ENCODE peak calls at places on chromosomes 5 and 9, in seven cellular contexts. B is activated CD8-positive, alpha-beta T cell treated with anti-CD3 and anti-CD28 coated beads for 36 hours; P is GM23338; Y is sciatic nerve; J is stimulated activated memory B cell treated with anti-CD40 and anti-IgM and Interleukin-4, amounts not matched to agents 10 μg/mL and 1 μg/mL and 100 μg/mL, for 72 hours; L is CD4-positive, CD25-positive, alpha-beta regulatory T cell; F is activated T-cell treated with anti-CD3 and anti-CD28 coated beads, Interleukin-2, amount 50 U/mL, for 4 hours. R is an unnamed sample.

GRCh38 chr5:168153263-168153930 is 138.0 kb upstream of the WWC1 start:
- ATAC-seq in L (no peak), B (no peak), P (no peak), F (no peak), Y (peak), J (no peak), R (no peak)

GRCh38 chr9:114134827-114135396 is 20.4 kb upstream of the COL27A1 start:
- ATAC-seq in F (no peak), J (no peak), B (no peak), P (no peak), Y (no peak), L (no peak), R (no peak)

GRCh38 chr5:109857405-109858031 is 167.8 kb downstream of the MAN2A1 start:
- ATAC-seq in Y (no peak), J (no peak), P (peak), F (peak), L (peak), B (peak), R (peak)

GRCh38 chr5:133041910-133042309 is 9.9 kb upstream of the HSPA4 start:
- ATAC-seq in P (peak), Y (no peak), B (no peak), J (no peak), L (no peak), F (no peak), R (no peak)

GRCh38 chr9:30065888-30066287 is 2318.6 kb upstream of the ACO1 start:
- ATAC-seq in F (no peak), B (no peak), Y (no peak), P (no peak), J (no peak), L (no peak), R (no peak)

GRCh38 chr9:133821606-133822438 is 83.7 kb upstream of the SARDH start:
- ATAC-seq in L (no peak), Y (no peak), F (no peak), J (peak), B (no peak), P (no peak), R (no peak)

GRCh38 chr9:35526087-35526801 is 36.3 kb downstream of the RUSC2 start:
- ATAC-seq in L (no peak), Y (peak), B (no peak), J (no peak), P (no peak), F (no peak), R (no peak)

GRCh38 chr9:105912157-105912867 is 218.0 kb downstream of the TMEM38B start:
- ATAC-seq in J (no peak), L (no peak), F (no peak), B (no peak), P (no peak), Y (no peak), R (no peak)

GRCh38 chr9:78196258-78196657 is 39.6 kb upstream of the CEP78 start:
- ATAC-seq in L (no peak), F (no peak), B (no peak), Y (no peak), P (no peak), J (peak), R (no peak)

GRCh38 chr5:167489202-167489601 is 802.2 kb upstream of the WWC1 start:
- ATAC-seq in Y (no peak), B (no peak), J (no peak), L (no peak), P (no peak), F (no peak), R (peak)

GRCh38 chr5:123099514-123100151 is 10.6 kb downstream of the PRDM6 start:
- ATAC-seq in J (no peak), F (no peak), P (peak), L (no peak), Y (no peak), B (no peak), R (peak)

GRCh38 chr5:157213527-157214243 is 33.0 kb downstream of the ITK start:
- ATAC-seq in B (peak), L (no peak), F (peak), J (no peak), Y (no peak), P (no peak), R (peak)

GRCh38 chr9:85224729-85225128 is 517.0 kb downstream of the AGTPBP1 start:
- ATAC-seq in L (no peak), P (no peak), Y (peak), F (no peak), J (no peak), B (no peak), R (no peak)

GRCh38 chr9:121912812-121913627 is 180.1 kb downstream of the TTLL11 start:
- ATAC-seq in F (no peak), B (no peak), L (no peak), Y (no peak), P (no peak), J (no peak), R (no peak)

GRCh38 chr9:95116820-95117204 is 200.7 kb downstream of the FANCC start:
- ATAC-seq in P (no peak), F (no peak), L (no peak), J (no peak), B (no peak), Y (peak), R (no peak)

GRCh38 chr9:13480688-13481087 is 201.2 kb upstream of the MPDZ start:
- ATAC-seq in J (no peak), F (no peak), L (no peak), Y (no peak), P (no peak), B (no peak), R (no peak)

GRCh38 chr9:76878933-76879332 is 27.0 kb downstream of the PRUNE2 start:
- ATAC-seq in J (no peak), B (no peak), P (no peak), L (no peak), Y (no peak), F (no peak), R (no peak)

GRCh38 chr5:43461066-43461465 is 22.6 kb downstream of the TMEM267 start:
- ATAC-seq in J (no peak), F (no peak), Y (no peak), P (no peak), B (no peak), L (no peak), R (no peak)

GRCh38 chr9:75904364-75904763 is 13.9 kb downstream of the PCSK5 start:
- ATAC-seq in L (no peak), F (no peak), P (no peak), B (peak), Y (no peak), J (no peak), R (peak)

GRCh38 chr9:4026925-4027324 is 272.9 kb downstream of the GLIS3 start:
- ATAC-seq in P (no peak), L (no peak), Y (no peak), B (no peak), J (no peak), F (no peak), R (no peak)

GRCh38 chr5:57805732-57806131 is 323.1 kb upstream of the ACTBL2 start:
- ATAC-seq in P (no peak), Y (no peak), F (no peak), B (no peak), L (no peak), J (no peak), R (no peak)

GRCh38 chr5:107544967-107545366 is 125.8 kb downstream of the EFNA5 start:
- ATAC-seq in F (no peak), J (no peak), L (no peak), B (no peak), P (no peak), Y (no peak), R (no peak)

R was measured in activated T-helper 17 cell treated with anti-CD3 and anti-CD28 coated beads, Interleukin-2, amount 50 U/mL, for 72 hours.